ENCODE peak calls at places on chromosomes 11 and 22, in ten cellular contexts. C is GM23338, W is HepG2, U is HL-60, P is HCT116, O is spleen, N is esophagus muscularis mucosa, Q is suprapubic skin, R is endothelial cell of umbilical vein, T is GM12878. S is an unnamed sample.

GRCh38 chr11:68116126-68116525 is 5.1 kb downstream of the CHKA start:
- DNase-seq in N (no peak), P (no peak), C (no peak), R (no peak), Q (no peak), U (no peak), W (no peak), O (no peak), T (no peak), S (no peak)

GRCh38 chr11:116234989-116235567 is 537.7 kb downstream of the BUD13 start:
- DNase-seq in Q (no peak), O (no peak), C (peak), R (no peak), P (no peak), U (no peak), T (no peak), N (no peak), W (no peak), S (no peak)

GRCh38 chr11:126358763-126359160 is 3.3 kb downstream of the ST3GAL4 start:
- DNase-seq in N (no peak), W (no peak), T (no peak), O (peak), R (no peak), U (no peak), P (no peak), C (no peak), Q (peak), S (no peak)

GRCh38 chr22:17997456-17997855 is 26.9 kb downstream of the MICAL3 start:
- DNase-seq in U (no peak), C (no peak), N (no peak), T (no peak), W (no peak), Q (no peak), O (no peak), R (no peak), P (no peak), S (no peak)

GRCh38 chr22:42820075-42820763 is 36.9 kb downstream of the ARFGAP3 start:
- DNase-seq in R (peak), U (no peak), C (peak), Q (peak), T (no peak), O (no peak), W (no peak), N (no peak), P (no peak), S (no peak)

GRCh38 chr22:37211075-37211852 is 1.0 kb downstream of the SSTR3 start:
- DNase-seq in W (no peak), C (no peak), R (no peak), T (no peak), P (no peak), U (no peak), O (peak), N (no peak), Q (no peak), S (no peak)

GRCh38 chr22:36873614-36874308 is 13.0 kb downstream of the NCF4 start:
- DNase-seq in N (no peak), P (peak), Q (no peak), O (peak), T (peak), C (peak), U (peak), R (peak), W (peak), S (peak)

GRCh38 chr11:82405392-82405791 is 328.3 kb downstream of the FAM181B start:
- DNase-seq in C (no peak), O (no peak), Q (no peak), R (no peak), N (no peak), U (no peak), W (no peak), T (no peak), P (no peak), S (no peak)

GRCh38 chr22:39463931-39464390 is 7.1 kb downstream of the MGAT3 start:
- DNase-seq in P (no peak), R (no peak), U (no peak), O (peak), Q (no peak), N (no peak), T (no peak), W (no peak), C (no peak), S (peak)

GRCh38 chr11:24819863-24820434 is 323.1 kb downstream of the LUZP2 start:
- DNase-seq in T (no peak), C (no peak), U (no peak), P (no peak), R (no peak), O (no peak), W (no peak), N (no peak), Q (no peak), S (no peak)

GRCh38 chr11:115180272-115180671 is 323.9 kb downstream of the CADM1 start:
- DNase-seq in C (no peak), P (no peak), O (no peak), N (no peak), W (no peak), T (no peak), U (no peak), R (no peak), Q (no peak), S (no peak)

GRCh38 chr11:68942751-68943271 is 38.0 kb downstream of the MRGPRD start:
- DNase-seq in P (no peak), C (no peak), O (peak), N (no peak), Q (no peak), R (no peak), T (no peak), U (no peak), W (no peak), S (peak)

GRCh38 chr22:29269731-29270474 is 1.8 kb downstream of the EWSR1 start:
- DNase-seq in N (no peak), T (no peak), Q (no peak), R (peak), C (peak), P (no peak), W (peak), O (no peak), U (no peak), S (no peak)

GRCh38 chr11:99614353-99614752 is 593.6 kb downstream of the CNTN5 start:
- DNase-seq in P (no peak), R (no peak), C (peak), W (no peak), Q (no peak), N (no peak), O (no peak), T (no peak), U (no peak), S (no peak)

GRCh38 chr11:26556582-26556981 is 15.5 kb downstream of the MUC15 start:
- DNase-seq in C (no peak), W (no peak), U (no peak), O (no peak), R (no peak), P (no peak), T (no peak), Q (no peak), N (no peak), S (no peak)

GRCh38 chr11:89279176-89279575 is 101.5 kb downstream of the TYR start:
- DNase-seq in Q (no peak), T (no peak), O (no peak), N (no peak), P (no peak), R (no peak), W (no peak), C (no peak), U (no peak), S (no peak)

GRCh38 chr22:18083406-18083805 is 5.6 kb downstream of the PEX26 start:
- DNase-seq in R (no peak), N (no peak), W (no peak), C (no peak), U (no peak), O (no peak), P (no peak), T (no peak), Q (no peak), S (no peak)

GRCh38 chr22:50700387-50701075 is 27.9 kb downstream of the SHANK3 start:
- DNase-seq in C (no peak), R (peak), N (no peak), W (peak), T (no peak), P (no peak), O (peak), Q (peak), U (no peak), S (no peak)

GRCh38 chr11:72012897-72013721 is 14.4 kb downstream of the IL18BP start:
- DNase-seq in Q (peak), C (no peak), N (no peak), W (no peak), U (no peak), R (no peak), O (no peak), T (no peak), P (no peak), S (peak)

GRCh38 chr11:2549876-2550605 is 105.2 kb downstream of the KCNQ1 start:
- DNase-seq in N (no peak), W (no peak), P (no peak), U (no peak), C (no peak), O (peak), T (no peak), Q (no peak), R (no peak), S (no peak)

GRCh38 chr11:2884424-2884815 is 1.2 kb downstream of the CDKN1C start:
- DNase-seq in N (no peak), U (no peak), Q (no peak), T (no peak), P (no peak), O (peak), C (no peak), R (peak), W (no peak), S (peak)

GRCh38 chr11:69380451-69380901 is 86.5 kb downstream of the MYEOV start:
- DNase-seq in N (no peak), W (no peak), C (no peak), U (no peak), T (no peak), Q (peak), R (no peak), P (no peak), O (peak), S (no peak)

GRCh38 chr11:46388619-46389449 is 2.7 kb downstream of the CHRM4 start:
- DNase-seq in P (no peak), Q (no peak), T (no peak), U (no peak), C (peak), O (no peak), N (no peak), W (no peak), R (no peak), S (no peak)

GRCh38 chr22:24772493-24773220 is 1.9 kb downstream of the PIWIL3 start:
- DNase-seq in C (peak), Q (no peak), O (no peak), W (peak), N (no peak), U (no peak), P (peak), T (no peak), R (peak), S (no peak)

GRCh38 chr11:8786933-8787332 is 104.3 kb downstream of the RPL27A start:
- DNase-seq in W (no peak), C (peak), R (no peak), N (no peak), P (no peak), O (no peak), Q (no peak), U (no peak), T (no peak), S (no peak)

GRCh38 chr11:125078516-125079140 is 15.5 kb downstream of the SLC37A2 start:
- DNase-seq in Q (no peak), W (no peak), N (no peak), T (no peak), R (no peak), U (no peak), O (no peak), C (no peak), P (no peak), S (no peak)

GRCh38 chr11:125078016-125078415 is 14.9 kb downstream of the SLC37A2 start:
- DNase-seq in Q (no peak), P (no peak), R (no peak), U (no peak), N (no peak), W (no peak), O (no peak), T (no peak), C (no peak), S (no peak)

GRCh38 chr11:125079878-125080530 is 16.9 kb downstream of the SLC37A2 start:
- DNase-seq in O (no peak), W (no peak), N (no peak), T (no peak), P (no peak), U (no peak), C (no peak), R (no peak), Q (no peak), S (no peak)

GRCh38 chr11:125080531-125080911 is 17.4 kb downstream of the SLC37A2 start:
- DNase-seq in U (no peak), T (no peak), W (no peak), C (no peak), R (no peak), N (no peak), O (no peak), P (no peak), Q (no peak), S (no peak)

DNA sequence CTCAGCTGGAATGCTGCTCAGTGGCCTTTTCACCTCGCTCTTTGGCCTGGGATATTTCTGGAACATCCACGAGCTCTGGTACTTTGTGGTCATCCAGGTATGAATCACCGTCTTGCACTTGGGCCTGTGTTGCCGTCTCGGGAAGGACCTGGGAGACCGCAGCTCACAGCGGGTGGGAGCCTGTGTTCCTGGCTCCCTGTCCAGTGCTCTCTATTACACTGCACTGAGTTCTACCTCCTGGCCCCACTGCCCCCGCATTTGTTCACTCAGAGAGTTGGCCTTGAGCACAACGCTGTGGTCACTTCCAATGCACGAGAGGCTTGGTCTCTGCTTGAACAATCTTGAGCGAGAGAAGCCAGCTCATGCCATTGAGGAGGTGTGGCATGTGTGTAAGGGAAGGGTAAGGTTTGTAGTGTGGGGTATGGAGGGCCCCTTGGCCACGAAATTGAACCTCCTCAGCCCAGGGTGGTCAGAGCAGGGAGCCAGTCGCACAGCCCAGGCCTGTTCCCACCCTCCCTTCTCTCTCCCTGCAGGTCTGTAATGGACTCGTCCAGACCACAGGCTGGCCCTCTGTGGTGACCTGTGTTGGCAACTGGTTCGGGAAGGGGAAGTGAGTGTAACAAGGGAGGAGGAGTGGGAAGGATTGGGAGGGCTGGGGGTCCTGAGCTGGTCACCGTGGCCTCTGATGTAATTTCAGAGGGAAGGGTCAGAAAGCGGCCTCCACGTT is 16.2 kb downstream of the SLC37A2 start:
- DNase-seq in T (no peak), O (no peak), R (no peak), C (no peak), N (no peak), Q (no peak), U (no peak), P (no peak), W (no peak), S (no peak)
- TF ChIP-seq POLR2AphosphoS5 in T (no peak), O (no peak), R (no peak), C (no peak), N (no peak), Q (no peak), U (no peak), P (no peak), W (no peak), S (no peak)

GRCh38 chr11:1219446-1219835 is 3.4 kb upstream of the MUC5B start:
- DNase-seq in C (no peak), O (peak), Q (peak), P (no peak), R (no peak), W (no peak), T (no peak), U (no peak), N (no peak), S (no peak)
- H3K27ac ChIP-seq in C (no peak), O (no peak), Q (no peak), P (no peak), R (no peak), W (no peak), T (no peak), U (no peak), N (no peak), S (peak)

GRCh38 chr22:45740236-45740635 is 68.6 kb downstream of the ATXN10 start:
- DNase-seq in R (no peak), T (no peak), P (no peak), C (no peak), N (no peak), W (no peak), O (no peak), U (no peak), Q (no peak), S (no peak)

GRCh38 chr22:45743687-45744086 is 72.1 kb downstream of the ATXN10 start:
- DNase-seq in O (no peak), R (no peak), N (no peak), C (no peak), W (peak), U (no peak), T (no peak), Q (no peak), P (no peak), S (no peak)

GRCh38 chr22:45742866-45743450 is 71.3 kb downstream of the ATXN10 start:
- DNase-seq in R (no peak), N (no peak), Q (no peak), U (peak), T (no peak), P (no peak), O (no peak), C (no peak), W (peak), S (peak)

GRCh38 chr22:45735273-45735672 is 63.6 kb downstream of the ATXN10 start:
- DNase-seq in C (no peak), U (no peak), R (no peak), Q (no peak), W (no peak), O (no peak), T (no peak), P (no peak), N (no peak), S (no peak)

GRCh38 chr22:45738206-45738605 is 66.6 kb downstream of the ATXN10 start:
- DNase-seq in N (no peak), T (no peak), U (no peak), Q (no peak), R (no peak), P (no peak), W (no peak), C (no peak), O (no peak), S (no peak)
- TF ChIP-seq POLR2AphosphoS5 in N (no peak), T (no peak), U (no peak), Q (no peak), R (no peak), P (no peak), W (no peak), C (no peak), O (no peak), S (no peak)

DNA sequence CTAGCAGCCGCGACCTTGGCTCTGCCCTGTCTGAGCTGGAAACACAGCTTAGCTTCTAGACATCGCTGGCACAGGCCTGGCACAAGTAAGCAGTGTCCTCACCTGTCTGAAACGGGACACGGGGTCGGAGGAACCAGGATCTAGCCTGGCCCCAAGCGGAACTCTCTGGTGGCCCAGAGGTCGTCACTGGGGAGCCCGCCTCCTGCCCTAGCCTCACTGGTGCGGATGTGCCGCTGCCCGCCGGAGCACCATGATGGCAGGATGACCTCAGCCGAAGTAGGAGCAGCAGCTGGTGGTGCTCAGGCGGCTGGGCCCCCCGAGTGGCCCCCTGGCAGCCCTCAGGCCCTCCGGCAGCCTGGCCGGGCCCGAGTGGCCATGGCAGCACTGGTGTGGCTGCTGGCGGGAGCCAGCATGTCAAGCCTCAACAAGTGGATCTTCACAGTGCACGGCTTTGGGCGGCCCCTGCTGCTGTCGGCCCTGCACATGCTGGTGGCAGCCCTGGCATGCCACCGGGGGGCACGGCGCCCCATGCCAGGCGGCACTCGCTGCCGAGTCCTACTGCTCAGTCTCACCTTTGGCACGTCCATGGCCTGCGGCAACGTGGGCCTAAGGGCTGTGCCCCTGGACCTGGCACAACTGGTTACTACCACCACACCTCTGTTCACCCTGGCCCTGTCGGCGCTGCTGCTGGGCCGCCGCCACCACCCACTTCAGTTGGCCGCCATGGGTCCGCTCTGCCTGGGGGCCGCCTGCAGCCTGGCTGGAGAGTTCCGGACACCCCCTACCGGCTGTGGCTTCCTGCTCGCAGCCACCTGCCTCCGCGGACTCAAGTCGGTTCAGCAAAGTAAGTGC is 871 bp downstream of the SLC35E4 start:
- DNase-seq in Q (no peak), O (peak), P (no peak), C (peak), W (no peak), R (peak), N (no peak), U (no peak), T (no peak), S (peak)
- H3K27ac ChIP-seq in Q (peak), O (peak), P (peak), C (no peak), W (no peak), R (peak), N (peak), U (no peak), T (peak), S (peak)

GRCh38 chr11:29336727-29337212 is 680.1 kb downstream of the KCNA4 start:
- DNase-seq in C (no peak), U (no peak), W (no peak), R (no peak), O (no peak), Q (no peak), N (no peak), T (no peak), P (no peak), S (no peak)

GRCh38 chr11:29333993-29334780 is 682.6 kb downstream of the KCNA4 start:
- DNase-seq in T (peak), R (peak), U (no peak), N (no peak), C (peak), W (peak), Q (no peak), O (no peak), P (peak), S (no peak)

GRCh38 chr11:29328961-29329441 is 687.8 kb downstream of the KCNA4 start:
- DNase-seq in U (no peak), C (peak), P (peak), N (no peak), W (peak), R (peak), Q (no peak), O (no peak), T (no peak), S (no peak)

GRCh38 chr11:29334781-29335140 is 682.1 kb downstream of the KCNA4 start:
- DNase-seq in N (no peak), O (no peak), P (no peak), U (no peak), R (no peak), Q (no peak), T (no peak), W (no peak), C (no peak), S (no peak)
- TF ChIP-seq POLR2AphosphoS5 in N (no peak), O (no peak), P (no peak), U (no peak), R (no peak), Q (no peak), T (no peak), W (no peak), C (no peak), S (no peak)

GRCh38 chr11:76175731-76176303 is 30.5 kb downstream of the WNT11 start:
- DNase-seq in O (no peak), N (no peak), C (no peak), W (no peak), T (no peak), R (no peak), Q (no peak), P (no peak), U (no peak), S (no peak)
- H3K27ac ChIP-seq in O (no peak), N (no peak), C (no peak), W (no peak), T (no peak), R (no peak), Q (no peak), P (no peak), U (no peak), S (no peak)

S was measured in upper lobe of left lung.